ENCODE peak calls at places on chromosome X, in eight cellular contexts. G is trophoblast cell, W is stomach, D is coronary artery, V is WERI-Rb-1, R is ovary, S is fibroblast of lung, C is small intestine. Y is an unnamed sample.

GRCh38 chrX:72201836-72202536 is 20.4 kb downstream of the PIN4 start:
- DNase-seq in R (no peak), V (no peak), G (no peak), S (peak), C (no peak), D (no peak), W (no peak), Y (no peak)

GRCh38 chrX:24607616-24608015 is 39.5 kb downstream of the PCYT1B start:
- DNase-seq in C (no peak), W (no peak), G (no peak), S (no peak), D (no peak), R (no peak), V (no peak), Y (no peak)

GRCh38 chrX:150581093-150581775 is 12.8 kb downstream of the MTM1 start:
- DNase-seq in C (no peak), R (no peak), D (no peak), V (no peak), S (peak), W (no peak), G (peak), Y (no peak)

GRCh38 chrX:128020701-128021100 is 31.5 kb downstream of the ACTRT1 start:
- DNase-seq in W (no peak), C (no peak), G (peak), D (no peak), S (peak), V (no peak), R (no peak), Y (no peak)

GRCh38 chrX:13827693-13828092 is 10.8 kb upstream of the GPM6B start:
- DNase-seq in V (no peak), W (no peak), G (no peak), S (no peak), C (no peak), D (no peak), R (no peak), Y (no peak)

GRCh38 chrX:103211012-103211715 is 3.7 kb upstream of the BEX4 start:
- DNase-seq in D (no peak), G (peak), V (peak), S (peak), W (peak), R (peak), C (peak), Y (peak)

GRCh38 chrX:148441387-148441786 is 59.0 kb upstream of the AFF2 start:
- DNase-seq in D (no peak), R (no peak), C (no peak), G (no peak), S (no peak), W (no peak), V (no peak), Y (no peak)

GRCh38 chrX:41723821-41724220 is at the start of gene GPR82:
- DNase-seq in G (no peak), W (no peak), C (peak), D (no peak), V (no peak), R (no peak), S (no peak), Y (no peak)

GRCh38 chrX:135345328-135345645 is 36.0 kb downstream of the ETDC start:
- DNase-seq in S (peak), C (no peak), V (no peak), D (no peak), R (peak), W (peak), G (no peak), Y (peak)

GRCh38 chrX:147923605-147924004 is 11.9 kb downstream of the FMR1 start:
- DNase-seq in G (no peak), S (no peak), V (no peak), D (no peak), W (no peak), R (no peak), C (no peak), Y (no peak)

GRCh38 chrX:100659431-100660137 is 15.6 kb downstream of the SRPX2 start:
- DNase-seq in D (no peak), V (no peak), W (no peak), G (no peak), S (no peak), R (no peak), C (peak), Y (no peak)

GRCh38 chrX:134761788-134762187 is 103.5 kb upstream of the PLAC1 start:
- DNase-seq in V (no peak), G (peak), W (no peak), R (no peak), S (no peak), C (peak), D (no peak), Y (no peak)

GRCh38 chrX:54358424-54359211 is 772 bp upstream of the WNK3 start:
- DNase-seq in G (peak), S (peak), V (peak), D (peak), W (no peak), C (no peak), R (peak), Y (peak)

GRCh38 chrX:54785901-54786300 is 12.2 kb downstream of the ITIH6 start:
- DNase-seq in V (peak), W (no peak), S (no peak), D (no peak), G (peak), C (no peak), R (no peak), Y (no peak)

GRCh38 chrX:73562986-73563739 is at the start of gene CHIC1:
- DNase-seq in C (peak), R (peak), G (no peak), D (peak), S (peak), W (peak), V (peak), Y (peak)

GRCh38 chrX:50211510-50211909 is 6.9 kb downstream of the CCNB3 start:
- DNase-seq in W (no peak), G (peak), D (no peak), V (peak), C (peak), R (no peak), S (no peak), Y (no peak)

GRCh38 chrX:40147399-40148188 is 49.8 kb upstream of the BCOR start:
- DNase-seq in V (no peak), R (no peak), S (no peak), C (no peak), G (peak), D (peak), W (no peak), Y (no peak)

GRCh38 chrX:40282348-40282747 is 184.6 kb upstream of the BCOR start:
- DNase-seq in W (no peak), R (no peak), S (no peak), D (no peak), V (no peak), C (no peak), G (no peak), Y (no peak)

GRCh38 chrX:21741869-21742701 is 15.8 kb downstream of the SMPX start:
- DNase-seq in D (no peak), R (no peak), V (peak), S (peak), C (no peak), W (no peak), G (no peak), Y (peak)

GRCh38 chrX:13646154-13646549 is 6.8 kb upstream of the TCEANC start:
- DNase-seq in W (peak), S (peak), R (peak), D (no peak), V (peak), C (peak), G (peak), Y (peak)

GRCh38 chrX:69285881-69286545 is 120.8 kb upstream of the PJA1 start:
- DNase-seq in D (no peak), R (peak), S (peak), C (peak), W (peak), V (peak), G (peak), Y (peak)

GRCh38 chrX:40047485-40047884 is 50.3 kb downstream of the BCOR start:
- DNase-seq in C (no peak), S (no peak), W (no peak), G (no peak), R (no peak), V (no peak), D (no peak), Y (no peak)

GRCh38 chrX:53223955-53224859 is 800 bp downstream of the KDM5C start:
- DNase-seq in G (peak), D (no peak), W (no peak), C (peak), V (no peak), R (no peak), S (peak), Y (peak)

GRCh38 chrX:115337735-115338134 is 48.2 kb downstream of the LUZP4 start:
- DNase-seq in R (peak), G (no peak), S (peak), V (no peak), D (no peak), C (no peak), W (no peak), Y (no peak)

GRCh38 chrX:25600776-25601175 is 537.4 kb upstream of the MAGEB18 start:
- DNase-seq in W (no peak), V (no peak), G (no peak), C (no peak), R (no peak), D (no peak), S (peak), Y (no peak)

GRCh38 chrX:149145845-149146285 is 359.2 kb downstream of the IDS start:
- DNase-seq in D (no peak), S (peak), C (no peak), R (no peak), V (no peak), G (no peak), W (no peak), Y (no peak)

GRCh38 chrX:149462849-149463248 is 42.3 kb downstream of the IDS start:
- DNase-seq in S (peak), R (no peak), V (no peak), C (no peak), W (no peak), G (no peak), D (no peak), Y (no peak)

GRCh38 chrX:11756354-11757318 is 1.4 kb upstream of the MSL3 start:
- DNase-seq in D (no peak), V (no peak), C (no peak), S (peak), R (no peak), W (no peak), G (peak), Y (no peak)

GRCh38 chrX:155132110-155132509 is 60.8 kb downstream of the BRCC3 start:
- DNase-seq in S (no peak), G (no peak), R (no peak), V (no peak), C (no peak), D (no peak), W (no peak), Y (no peak)

GRCh38 chrX:136250191-136251041 is 784 bp downstream of the MAP7D3 start:
- DNase-seq in R (no peak), S (peak), C (no peak), W (no peak), D (no peak), V (no peak), G (peak), Y (no peak)

GRCh38 chrX:21412883-21413282 is 38.7 kb downstream of the CNKSR2 start:
- DNase-seq in G (peak), V (no peak), R (no peak), W (no peak), S (peak), D (no peak), C (no peak), Y (no peak)

GRCh38 chrX:47145408-47146120 is 543 bp downstream of the RBM10 start:
- DNase-seq in W (no peak), V (no peak), D (no peak), G (no peak), C (no peak), R (no peak), S (no peak), Y (no peak)

GRCh38 chrX:3449287-3449686 is 102.8 kb upstream of the MXRA5 start:
- DNase-seq in C (no peak), V (no peak), D (no peak), S (peak), W (no peak), G (peak), R (no peak), Y (no peak)

GRCh38 chrX:77446029-77446585 is 1.1 kb upstream of the FGF16 start:
- DNase-seq in W (no peak), R (no peak), V (no peak), S (no peak), G (no peak), D (no peak), C (peak), Y (peak)

GRCh38 chrX:14357314-14357713 is 172.0 kb upstream of the GLRA2 start:
- DNase-seq in W (no peak), V (no peak), R (no peak), G (no peak), C (peak), D (no peak), S (no peak), Y (no peak)

GRCh38 chrX:130523460-130524394 is 121.9 kb downstream of the RBMX2 start:
- DNase-seq in R (peak), W (peak), S (peak), V (peak), G (peak), C (no peak), D (no peak), Y (peak)

GRCh38 chrX:132025085-132025484 is 2.0 kb downstream of the STK26 start:
- DNase-seq in W (no peak), D (no peak), G (no peak), S (no peak), R (no peak), C (no peak), V (no peak), Y (no peak)

GRCh38 chrX:132023896-132024386 is 839 bp downstream of the STK26 start:
- DNase-seq in V (no peak), W (no peak), C (peak), S (no peak), R (no peak), D (no peak), G (peak), Y (no peak)

GRCh38 chrX:132022115-132022862 is 813 bp upstream of the STK26 start:
- DNase-seq in R (no peak), D (no peak), W (no peak), S (no peak), C (peak), G (peak), V (no peak), Y (no peak)

GRCh38 chrX:132023117-132023895 is at the start of gene STK26:
- DNase-seq in D (peak), V (peak), C (peak), W (peak), R (peak), G (peak), S (peak), Y (peak)

DNA sequence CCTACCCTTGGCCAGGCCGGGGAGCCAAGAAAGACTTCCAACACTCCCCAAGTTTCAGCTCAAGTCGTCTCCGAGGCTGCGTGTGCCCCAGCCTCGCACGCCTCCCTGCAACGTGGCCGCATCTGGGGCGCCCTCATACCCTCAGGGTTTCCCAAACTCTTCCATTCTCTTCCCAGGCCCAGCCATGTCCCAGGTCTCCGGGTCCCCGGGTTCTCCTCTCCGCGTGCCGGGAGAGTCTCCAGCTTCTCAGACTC is 312 bp upstream of the STK26 start:
- DNase-seq in S (no peak), G (no peak), C (no peak), D (peak), V (no peak), W (no peak), R (no peak), Y (no peak)
- H3K27ac ChIP-seq in S (no peak), G (no peak), C (no peak), D (no peak), V (peak), W (peak), R (no peak), Y (no peak)

GRCh38 chrX:38561951-38562719 is 793 bp downstream of the TSPAN7 start:
- DNase-seq in W (no peak), D (no peak), G (no peak), R (peak), S (no peak), V (peak), C (no peak), Y (peak)

GRCh38 chrX:38563006-38563405 is 1.7 kb downstream of the TSPAN7 start:
- DNase-seq in C (no peak), D (no peak), V (no peak), G (peak), R (no peak), W (no peak), S (no peak), Y (no peak)

GRCh38 chrX:38558681-38559080 is 2.7 kb upstream of the TSPAN7 start:
- DNase-seq in V (no peak), W (no peak), R (no peak), C (no peak), G (no peak), S (no peak), D (no peak), Y (no peak)

GRCh38 chrX:38560776-38561125 is 591 bp upstream of the TSPAN7 start:
- DNase-seq in S (no peak), V (no peak), G (no peak), C (no peak), R (no peak), D (no peak), W (no peak), Y (no peak)

GRCh38 chrX:38561126-38561868 is at the start of gene TSPAN7:
- DNase-seq in W (peak), S (peak), C (peak), G (peak), R (peak), V (peak), D (peak), Y (peak)
- H3K27ac ChIP-seq in W (peak), S (no peak), C (no peak), G (no peak), R (no peak), V (no peak), D (peak), Y (no peak)

GRCh38 chrX:65502618-65503017 is 32.0 kb downstream of the LAS1L start:
- DNase-seq in W (no peak), G (no peak), D (peak), R (no peak), C (no peak), V (no peak), S (no peak), Y (no peak)
- H3K27ac ChIP-seq in W (no peak), G (no peak), D (no peak), R (no peak), C (no peak), V (no peak), S (no peak), Y (no peak)

GRCh38 chrX:141405486-141405877 is 163.2 kb upstream of the SPANXC start:
- DNase-seq in W (no peak), D (no peak), V (no peak), G (no peak), S (peak), R (no peak), C (no peak), Y (no peak)

GRCh38 chrX:141402897-141403610 is 160.7 kb upstream of the SPANXC start:
- DNase-seq in R (no peak), S (no peak), D (no peak), G (no peak), W (no peak), C (no peak), V (no peak), Y (no peak)

DNA sequence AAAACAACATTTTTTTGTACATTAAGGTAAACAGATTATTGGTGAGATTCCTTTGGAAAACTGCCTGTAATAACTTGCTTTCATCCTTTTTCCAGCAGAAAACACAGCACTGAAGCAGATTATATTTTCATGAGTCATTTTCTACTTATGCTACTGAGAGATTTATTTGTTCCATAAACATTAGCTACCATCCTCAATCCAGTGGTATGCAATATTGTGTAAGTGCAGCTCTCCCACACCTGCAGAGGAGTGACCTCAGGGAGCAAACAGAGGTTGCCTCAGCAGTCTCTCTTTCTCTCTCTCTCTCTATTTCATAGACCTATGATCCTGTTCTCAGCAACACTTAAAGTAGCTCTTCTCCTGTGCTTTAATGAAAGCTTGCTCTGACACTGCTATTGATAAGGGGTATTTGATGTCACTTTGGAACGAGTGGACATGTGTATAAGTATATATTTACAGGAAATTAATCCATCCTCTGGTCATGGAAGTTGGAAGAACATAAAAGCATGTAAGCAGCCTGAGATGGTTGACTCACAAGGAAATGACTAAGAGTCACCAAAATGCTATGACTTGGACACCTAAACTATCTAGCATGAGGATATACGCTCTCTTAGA is 163.7 kb upstream of the SPANXC start:
- DNase-seq in R (no peak), S (peak), D (no peak), W (no peak), V (no peak), C (no peak), G (no peak), Y (no peak)
- H3K27ac ChIP-seq in R (no peak), S (no peak), D (no peak), W (no peak), V (no peak), C (no peak), G (no peak), Y (no peak)

GRCh38 chrX:10482708-10483107 is 137.7 kb downstream of the MID1 start:
- DNase-seq in G (no peak), R (no peak), C (no peak), V (no peak), D (no peak), S (no peak), W (no peak), Y (no peak)

GRCh38 chrX:10484683-10485247 is 135.6 kb downstream of the MID1 start:
- DNase-seq in S (peak), V (no peak), D (no peak), C (no peak), W (no peak), G (peak), R (no peak), Y (no peak)

GRCh38 chrX:10485331-10485730 is 135.1 kb downstream of the MID1 start:
- DNase-seq in D (no peak), S (peak), R (no peak), V (no peak), G (peak), W (no peak), C (no peak), Y (no peak)

GRCh38 chrX:10483191-10483808 is 137.1 kb downstream of the MID1 start:
- DNase-seq in S (peak), C (no peak), R (peak), G (peak), W (no peak), D (no peak), V (no peak), Y (peak)

DNA sequence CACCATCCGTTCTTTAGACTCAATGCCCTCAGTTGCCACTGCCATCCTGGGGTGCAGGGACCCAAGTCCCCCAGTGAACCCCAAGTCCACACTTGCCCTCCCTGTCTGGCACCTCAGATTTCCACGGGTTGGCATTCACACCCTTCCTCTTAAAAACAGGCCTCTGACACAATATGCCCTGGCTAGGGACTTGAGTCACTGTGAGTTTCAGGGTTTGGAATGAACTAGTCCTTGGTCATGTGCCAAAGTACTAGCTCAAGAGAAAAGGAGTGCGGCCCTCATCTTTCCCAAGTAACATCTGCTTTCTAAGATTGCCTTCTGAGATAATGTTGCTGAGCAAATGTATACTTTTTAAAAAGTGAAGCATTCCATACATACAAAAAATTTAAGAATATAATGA is 134.0 kb downstream of the MID1 start:
- DNase-seq in V (no peak), C (no peak), W (no peak), G (peak), D (no peak), R (no peak), S (peak), Y (no peak)
- H3K27ac ChIP-seq in V (no peak), C (no peak), W (no peak), G (no peak), D (peak), R (no peak), S (peak), Y (no peak)

GRCh38 chrX:44913656-44914531 is 40.9 kb downstream of the KDM6A start:
- DNase-seq in G (no peak), C (peak), S (no peak), R (no peak), D (no peak), W (no peak), V (no peak), Y (no peak)
- H3K27ac ChIP-seq in G (no peak), C (no peak), S (no peak), R (no peak), D (no peak), W (no peak), V (no peak), Y (no peak)

GRCh38 chrX:153580700-153581386 is 18.1 kb downstream of the CCNQ start:
- DNase-seq in S (no peak), V (peak), R (no peak), G (no peak), W (no peak), C (no peak), D (no peak), Y (no peak)
- H3K27ac ChIP-seq in S (no peak), V (no peak), R (no peak), G (no peak), W (no peak), C (no peak), D (no peak), Y (no peak)

Y was measured in thyroid gland.